ENCODE peak calls at places on chromosomes 3 and 15, in eight cellular contexts. D is upper lobe of right lung, E is left ventricle myocardium inferior, S is tibial artery, C is mucosa of descending colon, N is cardiac muscle cell, Z is Caco-2, W is Peyer's patch. X is an unnamed sample. For H3K9me3, the result is how much of the 10 kb centered on the place peaks cover.

GRCh38 chr15:84981711-84982300 is at the start of gene PDE8A:
- DNase-seq in W (peak), Z (peak), C (no peak), D (no peak), S (no peak), N (peak), E (peak), X (peak)

GRCh38 chr3:45874677-45875346 is 11.5 kb upstream of the CCR9 start:
- DNase-seq in D (no peak), S (no peak), Z (no peak), W (no peak), N (no peak), C (no peak), E (no peak), X (no peak)

GRCh38 chr3:50238549-50239026 is 2.6 kb downstream of the GNAI2 start:
- DNase-seq in E (peak), Z (no peak), D (peak), S (peak), W (no peak), N (no peak), C (peak), X (peak)

GRCh38 chr3:149792485-149793270 is at the start of gene ANKUB1:
- DNase-seq in S (no peak), E (no peak), C (no peak), N (no peak), Z (no peak), D (no peak), W (no peak), X (no peak)

GRCh38 chr3:54951405-54951804 is 23.5 kb upstream of the LRTM1 start:
- DNase-seq in Z (peak), W (peak), S (peak), D (peak), N (peak), C (peak), E (peak), X (peak)

GRCh38 chr3:43389388-43390254 is 103.3 kb downstream of the SNRK start:
- DNase-seq in E (no peak), N (no peak), C (no peak), D (no peak), S (peak), Z (no peak), W (peak), X (no peak)

GRCh38 chr3:31984321-31984720 is 2.8 kb downstream of the ZNF860 start:
- DNase-seq in D (no peak), S (no peak), W (no peak), Z (peak), E (no peak), N (no peak), C (no peak), X (no peak)

GRCh38 chr15:40217166-40217785 is 21.6 kb upstream of the PAK6 start:
- DNase-seq in E (no peak), Z (peak), N (peak), W (no peak), C (no peak), S (no peak), D (no peak), X (no peak)

GRCh38 chr15:94380798-94381197 is 149.4 kb downstream of the MCTP2 start:
- DNase-seq in N (no peak), S (no peak), C (no peak), E (no peak), Z (no peak), D (no peak), W (no peak), X (no peak)

DNA sequence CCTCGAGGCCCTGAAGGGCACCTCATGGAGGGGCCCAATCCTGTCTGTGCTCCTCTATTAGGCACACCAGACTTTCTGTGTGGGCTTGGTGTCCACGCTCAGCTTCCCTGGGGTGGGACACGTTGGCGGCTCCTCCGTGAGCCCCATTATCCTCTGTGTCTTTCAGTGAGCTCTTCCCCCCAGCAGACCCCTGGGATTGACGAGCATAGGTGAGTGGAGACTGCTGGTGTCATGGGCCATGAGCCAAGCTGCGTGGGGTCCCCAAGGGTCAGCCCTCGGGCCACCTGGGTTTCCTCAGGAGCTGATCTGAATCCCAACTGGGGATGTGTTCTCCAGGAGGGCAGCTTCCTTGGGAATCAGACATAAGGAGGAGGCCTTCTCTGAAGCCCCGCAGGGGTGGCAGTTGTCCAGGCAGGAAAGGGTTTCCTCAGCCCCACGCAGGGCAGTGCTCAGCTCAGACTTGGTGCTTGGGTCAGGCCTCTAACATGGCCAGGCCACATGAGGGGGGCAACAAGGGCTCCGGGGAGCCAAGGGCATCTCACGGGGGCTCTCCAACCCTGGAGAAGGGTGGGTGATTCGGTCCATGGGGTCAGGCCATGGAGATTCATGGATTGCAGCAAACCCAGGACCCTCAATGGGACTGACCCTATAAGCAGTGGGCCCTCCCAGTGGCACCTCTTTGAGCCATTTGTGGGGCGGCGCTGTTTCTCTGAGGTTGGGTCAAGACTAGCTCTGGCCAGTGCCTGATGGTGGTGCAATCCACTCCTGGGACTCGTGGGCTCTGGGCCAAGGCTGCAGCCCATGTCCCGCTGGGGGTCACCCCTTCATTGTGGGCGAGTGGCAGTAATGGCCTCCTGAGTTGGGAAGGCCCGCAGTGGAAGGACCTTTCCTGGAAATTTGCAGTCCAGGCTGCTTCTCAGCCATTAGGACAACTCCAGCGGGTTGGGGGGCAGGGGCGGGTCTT is 222.5 kb downstream of the SNRPN start:
- DNase-seq in Z (peak), S (peak), C (peak), W (peak), E (peak), N (no peak), D (peak), X (peak)
- H3K9me3 ChIP-seq in Z (half or more), S (under half), C (half or more), W (under half), E (half or more), N (under half), D (under half), X (under half)

GRCh38 chr15:25175033-25175788 is 220.4 kb downstream of the SNRPN start:
- DNase-seq in S (no peak), W (peak), D (peak), N (no peak), Z (peak), E (peak), C (no peak), X (peak)
- H3K9me3 ChIP-seq in S (under half), W (under half), D (under half), N (under half), Z (half or more), E (half or more), C (half or more), X (under half)

DNA sequence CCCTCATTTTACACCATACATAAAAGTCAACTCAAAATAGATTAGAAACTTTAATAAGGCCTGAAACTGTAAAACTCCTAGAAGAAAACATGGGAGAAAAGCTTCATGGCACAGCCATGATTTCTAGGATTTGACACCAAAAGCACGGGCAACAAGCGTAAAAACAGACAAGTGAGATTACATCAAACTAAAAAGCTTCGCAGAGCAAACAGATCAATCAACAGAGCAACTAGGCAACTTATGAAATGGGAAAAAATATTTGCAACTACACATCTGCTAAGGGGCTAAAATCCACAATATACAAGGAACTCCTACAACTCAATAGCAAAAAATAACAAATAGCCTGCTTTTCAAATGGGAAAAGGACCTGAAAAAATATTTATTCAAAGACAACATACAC is 26.1 kb downstream of the ZNF148 start:
- DNase-seq in N (no peak), D (no peak), Z (no peak), W (no peak), S (no peak), E (no peak), C (no peak), X (no peak)
- H3K9me3 ChIP-seq in N (under half), D (under half), Z (under half), W (under half), S (under half), E (under half), C (under half), X (under half)

GRCh38 chr15:100383302-100384107 is 41.7 kb upstream of the ADAMTS17 start:
- DNase-seq in S (no peak), N (peak), D (no peak), E (no peak), W (no peak), C (no peak), Z (peak), X (no peak)

GRCh38 chr15:100385300-100385699 is 43.5 kb upstream of the ADAMTS17 start:
- DNase-seq in S (no peak), N (no peak), W (no peak), D (no peak), C (no peak), Z (no peak), E (no peak), X (no peak)

DNA sequence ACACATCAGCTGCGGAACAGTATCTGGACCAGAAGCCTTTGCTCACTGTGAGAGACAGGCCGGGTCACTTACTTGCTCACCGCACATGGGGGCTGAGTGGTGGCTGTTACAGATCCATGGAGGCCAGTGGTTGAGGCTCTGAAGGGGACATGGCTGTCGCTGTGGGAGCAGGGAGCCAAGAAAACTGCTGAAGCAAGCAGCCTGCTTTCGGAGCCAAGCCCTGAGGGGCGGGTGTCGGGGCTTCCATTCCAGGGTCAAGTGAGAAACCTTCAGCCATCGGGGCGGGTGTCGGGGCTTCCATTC is 42.3 kb upstream of the ADAMTS17 start:
- DNase-seq in S (no peak), E (no peak), D (no peak), C (no peak), Z (no peak), N (no peak), W (no peak), X (no peak)
- H3K9me3 ChIP-seq in S (under half), E (half or more), D (under half), C (under half), Z (under half), N (under half), W (under half), X (under half)

DNA sequence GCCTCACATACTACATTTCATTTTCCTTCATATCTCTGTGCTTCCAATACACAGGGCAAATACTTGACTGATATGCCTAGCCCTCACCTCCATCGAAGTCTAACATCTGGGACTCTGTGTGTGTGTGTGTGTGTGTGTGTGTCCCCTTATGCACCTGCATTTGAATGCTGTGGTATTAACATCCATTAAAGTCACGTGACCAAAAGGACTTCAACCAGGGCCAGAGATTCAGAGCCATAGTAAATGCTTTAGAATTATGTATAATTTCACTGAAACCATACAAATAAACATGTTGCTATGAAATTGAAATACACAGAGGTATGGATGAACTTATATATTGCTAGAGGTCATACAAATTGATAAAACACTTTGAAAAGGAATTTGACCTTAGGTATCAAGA is 165.7 kb upstream of the SEMA6D start:
- DNase-seq in D (no peak), S (no peak), Z (no peak), C (no peak), E (no peak), N (no peak), W (no peak), X (no peak)
- H3K9me3 ChIP-seq in D (under half), S (under half), Z (under half), C (under half), E (under half), N (under half), W (under half), X (under half)

GRCh38 chr3:44642337-44642736 is 6.2 kb upstream of the ZNF35 start:
- DNase-seq in Z (no peak), W (no peak), N (no peak), D (no peak), C (no peak), S (no peak), E (no peak), X (no peak)
- H3K9me3 ChIP-seq in Z (under half), W (under half), N (under half), D (under half), C (half or more), S (under half), E (half or more), X (under half)

GRCh38 chr3:155701882-155702465 is 42.9 kb downstream of the PLCH1 start:
- DNase-seq in Z (no peak), N (peak), S (no peak), W (no peak), D (no peak), E (no peak), C (no peak), X (no peak)
- H3K9me3 ChIP-seq in Z (under half), N (under half), S (under half), W (under half), D (under half), E (under half), C (under half), X (under half)

GRCh38 chr3:11407644-11408043 is 135.4 kb downstream of the ATG7 start:
- DNase-seq in E (no peak), D (no peak), N (no peak), W (no peak), C (no peak), S (no peak), Z (no peak), X (no peak)

GRCh38 chr3:11410564-11410963 is 138.4 kb downstream of the ATG7 start:
- DNase-seq in W (no peak), E (no peak), N (no peak), S (no peak), C (no peak), D (no peak), Z (no peak), X (no peak)

DNA sequence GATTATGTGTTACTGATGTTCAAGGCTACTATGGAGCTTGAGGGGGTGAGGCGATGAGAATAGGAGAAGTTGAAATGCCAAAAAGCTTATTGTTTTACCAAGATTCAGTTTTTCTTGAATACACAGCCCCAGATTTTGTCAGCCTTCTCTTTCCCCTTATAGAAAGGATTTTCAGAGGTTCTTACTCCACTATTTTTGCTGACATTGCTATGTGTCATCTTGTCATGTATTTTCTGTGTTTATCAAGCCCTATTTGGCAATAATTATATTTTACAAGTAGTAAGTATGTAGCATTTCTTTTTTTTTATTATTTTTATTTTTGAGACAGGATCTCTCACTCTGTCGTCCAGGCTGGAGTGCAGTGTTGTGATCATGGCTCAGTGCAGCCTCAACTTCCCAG is 133.1 kb downstream of the ATG7 start:
- DNase-seq in N (no peak), W (no peak), C (no peak), S (no peak), Z (no peak), E (no peak), D (no peak), X (no peak)
- H3K9me3 ChIP-seq in N (under half), W (under half), C (under half), S (under half), Z (under half), E (under half), D (under half), X (under half)

GRCh38 chr3:7456376-7456775 is 595.5 kb downstream of the GRM7 start:
- DNase-seq in W (no peak), E (no peak), S (no peak), C (no peak), Z (no peak), D (no peak), N (no peak), X (no peak)
- H3K9me3 ChIP-seq in W (under half), E (under half), S (under half), C (under half), Z (under half), D (under half), N (under half), X (under half)

GRCh38 chr15:75143738-75144334 is 57.8 kb upstream of the C15orf39 start:
- DNase-seq in C (no peak), W (no peak), D (no peak), Z (no peak), N (peak), E (no peak), S (no peak), X (no peak)
- H3K9me3 ChIP-seq in C (under half), W (under half), D (under half), Z (under half), N (under half), E (half or more), S (under half), X (under half)